ENCODE peak calls at places on chromosomes 1 and 21, in four cellular contexts. T, K, A and H are unnamed samples.

GRCh38 chr1:214854126-214854875 is 228.2 kb upstream of the KCNK2 start:
- DNase-seq in K (no peak), A (no peak), T (no peak), H (no peak)

GRCh38 chr1:110118636-110119396 is 6.6 kb downstream of the UBL4B start:
- DNase-seq in T (no peak), A (no peak), K (no peak), H (no peak)

GRCh38 chr1:204828352-204828850 is 42.3 kb upstream of the NFASC start:
- DNase-seq in A (peak), T (peak), K (peak), H (no peak)

GRCh38 chr1:71428029-71428428 is 347.2 kb upstream of the ZRANB2 start:
- DNase-seq in K (no peak), T (no peak), A (no peak), H (no peak)

GRCh38 chr1:50531027-50531426 is 107.8 kb upstream of the DMRTA2 start:
- DNase-seq in A (no peak), K (no peak), T (no peak), H (no peak)

GRCh38 chr1:156931553-156931952 is 11.1 kb downstream of the LRRC71 start:
- DNase-seq in T (no peak), K (no peak), A (no peak), H (no peak)

GRCh38 chr1:229756666-229757065 is 130.6 kb downstream of the URB2 start:
- DNase-seq in K (no peak), A (no peak), T (no peak), H (no peak)

GRCh38 chr1:26780344-26780957 is 7.3 kb upstream of the PIGV start:
- DNase-seq in T (no peak), K (no peak), A (no peak), H (no peak)

GRCh38 chr1:62849031-62849430 is 65.1 kb downstream of the ATG4C start:
- DNase-seq in T (peak), K (no peak), A (no peak), H (no peak)

GRCh38 chr1:41532206-41532975 is 47.9 kb upstream of the EDN2 start:
- DNase-seq in A (no peak), T (no peak), K (no peak), H (no peak)

GRCh38 chr1:227437495-227438008 is 119.3 kb upstream of the CDC42BPA start:
- DNase-seq in K (peak), A (peak), T (peak), H (no peak)

GRCh38 chr1:186617860-186618780 is 62.1 kb downstream of the PTGS2 start:
- DNase-seq in A (no peak), T (no peak), K (no peak), H (peak)

GRCh38 chr1:175471039-175471800 is 272.2 kb downstream of the TNR start:
- DNase-seq in K (no peak), A (no peak), T (no peak), H (no peak)

GRCh38 chr1:100575406-100575805 is 37.5 kb downstream of the GPR88 start:
- DNase-seq in K (no peak), T (no peak), A (no peak), H (no peak)

GRCh38 chr1:156673387-156674121 is 3.7 kb downstream of the NES start:
- DNase-seq in A (no peak), T (no peak), K (peak), H (no peak)

GRCh38 chr1:173903827-173904226 is 13.3 kb downstream of the SERPINC1 start:
- DNase-seq in A (no peak), T (no peak), K (no peak), H (no peak)

GRCh38 chr1:168116327-168116799 is 20.4 kb downstream of the GPR161 start:
- DNase-seq in K (no peak), A (no peak), T (no peak), H (no peak)

GRCh38 chr1:181208076-181208475 is 119.6 kb downstream of the IER5 start:
- DNase-seq in A (no peak), K (no peak), T (no peak), H (no peak)

GRCh38 chr1:15703562-15703961 is 19.4 kb downstream of the PLEKHM2 start:
- DNase-seq in T (no peak), K (no peak), A (no peak), H (no peak)

GRCh38 chr1:71068325-71069240 is 12.3 kb downstream of the ZRANB2 start:
- DNase-seq in K (no peak), A (no peak), T (no peak), H (no peak)

GRCh38 chr1:1599030-1599916 is 662 bp downstream of the FNDC10 start:
- DNase-seq in T (peak), A (peak), K (no peak), H (no peak)

GRCh38 chr1:70836456-70836855 is 211.2 kb downstream of the PTGER3 start:
- DNase-seq in T (no peak), A (no peak), K (no peak), H (no peak)

GRCh38 chr21:43734131-43734634 is 15.3 kb downstream of the PDXK start:
- DNase-seq in K (no peak), T (no peak), A (no peak), H (no peak)

GRCh38 chr1:59704721-59705120 is 110.0 kb upstream of the HOOK1 start:
- DNase-seq in K (no peak), T (no peak), A (no peak), H (no peak)

GRCh38 chr1:152565535-152566215 is 905 bp downstream of the LCE3E start:
- DNase-seq in T (no peak), K (no peak), A (no peak), H (no peak)

GRCh38 chr1:109192433-109192832 is 21.3 kb upstream of the SARS1 start:
- DNase-seq in T (no peak), A (no peak), K (no peak), H (no peak)

GRCh38 chr1:152067929-152068328 is 20.9 kb downstream of the TCHHL1 start:
- DNase-seq in T (no peak), K (no peak), A (no peak), H (no peak)

GRCh38 chr1:11838349-11839272 is 9.0 kb downstream of the NPPA start:
- DNase-seq in A (peak), K (peak), T (peak), H (peak)

GRCh38 chr1:230127105-230128054 is 60.3 kb downstream of the GALNT2 start:
- DNase-seq in T (no peak), K (no peak), A (peak), H (no peak)

GRCh38 chr1:3279182-3279470 is 175.3 kb upstream of the ARHGEF16 start:
- DNase-seq in T (no peak), K (no peak), A (no peak), H (no peak)

GRCh38 chr1:30386145-30386926 is 337.0 kb downstream of the MATN1 start:
- DNase-seq in A (no peak), T (no peak), K (peak), H (no peak)

GRCh38 chr1:163876546-163876945 is 554.8 kb downstream of the NUF2 start:
- DNase-seq in A (no peak), T (no peak), K (no peak), H (no peak)

GRCh38 chr1:238558156-238558555 is 667.4 kb upstream of the ZP4 start:
- DNase-seq in T (no peak), K (no peak), A (no peak), H (no peak)

GRCh38 chr1:160664573-160665051 is 17.8 kb upstream of the SLAMF1 start:
- DNase-seq in K (no peak), T (no peak), A (no peak), H (peak)

GRCh38 chr1:76239470-76239918 is 164.9 kb downstream of the ST6GALNAC3 start:
- DNase-seq in A (no peak), K (no peak), T (no peak), H (no peak)

GRCh38 chr1:179058343-179059184 is 23.3 kb upstream of the TOR3A start:
- DNase-seq in A (no peak), K (no peak), T (no peak), H (no peak)
- TF ChIP-seq FOXK2 in A (no peak), K (no peak), T (no peak), H (no peak)

DNA sequence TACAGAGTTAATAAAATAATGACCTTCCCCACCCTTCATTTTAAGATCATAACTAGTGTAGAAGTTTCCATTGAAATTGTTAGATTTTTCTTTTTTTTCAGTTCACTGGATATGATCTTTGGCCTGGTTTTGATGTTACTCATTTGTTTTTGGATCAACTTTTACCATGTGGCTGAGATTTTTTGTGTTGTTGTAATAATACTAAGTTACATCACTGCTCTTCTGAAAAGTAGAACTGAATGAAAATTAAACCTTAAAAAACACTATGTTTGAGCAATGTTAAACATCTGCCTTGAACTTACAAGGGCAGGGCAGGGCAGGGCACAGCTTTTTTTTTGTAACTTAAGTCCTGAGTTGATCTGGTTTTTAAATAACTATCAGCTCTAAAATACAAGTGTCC is 204.8 kb upstream of the ADAMTS5 start:
- DNase-seq in K (no peak), T (no peak), A (no peak), H (no peak)
- TF ChIP-seq FOXK2 in K (no peak), T (no peak), A (no peak), H (no peak)

DNA sequence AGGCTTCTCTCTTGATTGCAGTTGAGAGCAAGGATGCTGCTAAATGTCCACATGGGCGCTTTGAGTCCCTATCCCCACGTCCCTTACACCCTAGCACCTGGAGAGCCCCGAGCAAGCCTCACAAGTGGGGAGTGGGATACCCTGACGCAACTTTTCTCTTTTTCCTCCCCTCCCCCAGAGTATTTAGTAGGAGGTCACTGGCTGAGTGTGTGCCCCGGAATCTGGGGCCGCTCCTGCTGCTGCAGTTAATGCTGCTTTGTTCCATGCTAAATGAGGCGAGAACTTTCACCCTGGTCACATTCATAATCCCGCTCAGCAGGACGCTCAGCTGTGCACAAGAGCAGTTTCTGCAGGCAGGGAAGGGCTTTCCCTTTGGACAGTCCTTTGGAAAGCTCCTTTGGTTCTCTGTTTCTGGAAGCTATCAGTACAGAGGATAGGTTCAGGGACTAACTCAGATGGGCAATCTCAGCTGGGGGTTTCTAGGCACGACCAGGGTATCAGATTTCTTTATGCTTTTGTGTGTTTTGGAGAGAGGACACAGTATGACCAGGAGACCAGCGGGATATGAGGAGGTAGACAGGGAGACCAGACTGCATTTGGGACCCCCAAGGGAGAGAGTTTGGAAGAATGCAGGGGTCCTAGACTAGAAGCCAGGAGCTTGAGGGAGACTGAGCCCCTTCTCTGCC is 75.9 kb downstream of the NOS1AP start:
- DNase-seq in T (peak), K (peak), A (no peak), H (no peak)
- TF ChIP-seq FOXK2 in T (no peak), K (no peak), A (no peak), H (no peak)

GRCh38 chr1:210685295-210685650 is 356.6 kb downstream of the HHAT start:
- DNase-seq in A (no peak), K (no peak), T (no peak), H (no peak)

GRCh38 chr1:210689741-210690635 is 361.3 kb downstream of the HHAT start:
- DNase-seq in T (no peak), A (no peak), K (no peak), H (no peak)

GRCh38 chr1:210688482-210689233 is 360.0 kb downstream of the HHAT start:
- DNase-seq in T (no peak), A (no peak), K (no peak), H (no peak)

GRCh38 chr1:210686841-210687240 is 358.1 kb downstream of the HHAT start:
- DNase-seq in A (no peak), T (no peak), K (no peak), H (no peak)

GRCh38 chr1:210687582-210688279 is 359.0 kb downstream of the HHAT start:
- DNase-seq in K (no peak), T (no peak), A (no peak), H (no peak)
- TF ChIP-seq FOXK2 in K (no peak), T (no peak), A (no peak), H (no peak)

GRCh38 chr1:218403300-218403699 is 58.2 kb downstream of the TGFB2 start:
- DNase-seq in A (no peak), K (no peak), T (no peak), H (no peak)
- TF ChIP-seq FOXK2 in A (no peak), K (no peak), T (no peak), H (no peak)

DNA sequence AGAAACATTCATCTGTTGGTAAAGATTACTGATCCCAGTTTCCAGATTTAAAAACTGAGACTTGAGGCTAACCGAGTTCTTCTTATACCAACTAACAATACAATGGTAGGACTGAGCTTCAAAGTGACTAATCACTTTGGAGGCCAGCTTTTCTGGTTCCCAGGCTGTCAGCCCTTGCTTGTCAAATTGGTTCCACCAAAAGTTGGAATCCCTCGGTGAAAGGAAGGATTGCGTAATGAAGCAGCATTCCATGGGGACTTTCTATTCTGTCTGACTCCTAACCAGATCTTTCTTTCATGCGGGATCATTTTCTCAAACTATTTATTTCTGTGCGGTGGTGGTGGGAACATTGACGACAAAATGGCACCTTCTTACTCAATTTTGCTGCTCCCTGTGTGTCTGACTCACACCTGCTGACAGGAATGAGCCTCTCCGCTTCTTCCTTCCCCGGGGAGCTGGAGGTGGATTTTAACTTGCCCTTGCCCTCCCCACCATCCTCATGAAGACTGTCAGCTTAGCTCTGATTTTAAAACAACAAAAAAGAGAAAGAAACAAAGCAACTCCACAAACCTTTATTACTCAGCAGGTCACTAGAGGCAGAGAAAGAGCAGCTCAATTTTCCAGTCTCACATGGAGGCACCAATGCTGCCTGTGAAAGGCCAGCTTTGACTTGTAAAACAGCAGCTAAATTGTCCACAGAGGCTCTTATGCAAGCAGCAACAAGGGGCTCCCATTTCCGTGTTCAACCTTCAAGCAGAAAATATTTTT is 32.9 kb upstream of the RASAL2 start:
- DNase-seq in K (peak), A (no peak), T (no peak), H (no peak)
- TF ChIP-seq FOXK2 in K (no peak), A (no peak), T (no peak), H (no peak)

GRCh38 chr1:176854725-176855433 is 309.6 kb downstream of the ASTN1 start:
- DNase-seq in A (no peak), T (no peak), K (no peak), H (no peak)
- TF ChIP-seq FOXK2 in A (no peak), T (no peak), K (no peak), H (no peak)

DNA sequence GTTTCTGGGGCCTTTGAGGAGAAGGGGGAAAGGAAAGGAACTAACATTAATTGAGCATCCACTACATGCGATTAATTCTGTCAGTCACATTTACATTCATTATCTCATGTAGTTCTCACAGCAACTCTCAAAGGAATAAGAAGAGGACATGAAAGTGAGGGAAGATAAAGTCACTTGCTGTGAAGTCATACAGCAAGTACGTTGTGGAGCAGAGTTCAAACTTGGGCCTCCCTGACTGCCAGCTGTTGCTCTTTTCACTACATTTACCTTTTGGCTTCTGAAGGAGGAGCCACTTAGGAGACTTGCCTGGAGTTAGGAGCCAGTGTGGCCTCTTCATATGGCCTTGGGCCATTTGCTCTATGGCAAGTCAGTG is 6.2 kb downstream of the ZNF691 start:
- DNase-seq in A (no peak), T (no peak), K (no peak), H (no peak)
- TF ChIP-seq FOXK2 in A (no peak), T (no peak), K (no peak), H (no peak)

GRCh38 chr1:78071696-78072095 is 25.9 kb downstream of the GIPC2 start:
- DNase-seq in A (no peak), T (no peak), K (no peak), H (no peak)

GRCh38 chr1:78072216-78072615 is 26.4 kb downstream of the GIPC2 start:
- DNase-seq in T (no peak), K (no peak), A (no peak), H (no peak)

GRCh38 chr1:78069784-78070183 is 24.0 kb downstream of the GIPC2 start:
- DNase-seq in T (no peak), A (no peak), K (no peak), H (no peak)

GRCh38 chr1:78070210-78070609 is 24.4 kb downstream of the GIPC2 start:
- DNase-seq in A (no peak), K (no peak), T (no peak), H (no peak)

DNA sequence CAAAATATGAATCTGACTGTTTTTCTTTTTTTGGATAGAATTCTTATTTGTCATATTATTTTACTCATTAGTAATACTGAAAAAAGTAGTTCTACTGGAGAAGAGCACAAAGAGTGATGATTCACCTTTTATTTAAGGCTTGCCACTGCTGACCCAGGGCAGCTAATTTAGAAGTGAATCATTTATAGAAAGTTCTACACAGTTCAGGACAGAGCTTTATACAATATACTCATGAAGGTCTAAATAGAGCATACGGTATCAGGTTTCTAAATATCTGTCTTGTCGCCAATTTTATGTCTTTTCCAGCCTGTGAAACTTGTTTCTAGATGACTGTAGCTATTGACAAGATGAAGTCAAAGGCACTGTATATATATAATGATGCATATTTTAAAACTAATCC is 25.0 kb downstream of the GIPC2 start:
- DNase-seq in K (no peak), A (no peak), T (no peak), H (no peak)
- TF ChIP-seq FOXK2 in K (no peak), A (no peak), T (no peak), H (no peak)